ENCODE peak calls at places on chromosomes 6 and 20, in seven cellular contexts. D is right cardiac atrium; C is activated effector memory CD4-positive, alpha-beta T cell treated with Interleukin-2 at 50 U/mL for 16 hours; X is mucosa of gallbladder; T is stromal cell of bone marrow; S is CD4-positive, CD25-positive, alpha-beta regulatory T cell; V is substantia nigra. N is an unnamed sample.
A peak's percentile ranks its signal among the peaks of the same experiment; 100 is the strongest.

GRCh38 chr6:72286911-72287311 is 335.0 kb upstream of the KCNQ5 start:
- DNase-seq in C (no peak), D (no peak), X (no peak), T (peak; percentile 13), S (no peak), V (no peak), N (no peak)

GRCh38 chr6:2810092-2810671 is 31.5 kb downstream of the SERPINB1 start:
- DNase-seq in X (no peak), S (no peak), T (no peak), D (no peak), V (no peak), C (no peak), N (no peak)

GRCh38 chr6:142443102-142443501 is 141.3 kb downstream of the ADGRG6 start:
- DNase-seq in V (no peak), C (no peak), D (no peak), T (no peak), S (no peak), X (no peak), N (no peak)

GRCh38 chr20:8132632-8133587 is 844 bp downstream of the PLCB1 start:
- DNase-seq in C (no peak), V (no peak), S (no peak), T (no peak), X (peak; percentile 31), D (peak; percentile 82), N (peak; percentile 83)

GRCh38 chr20:42179768-42180167 is 561.6 kb upstream of the CHD6 start:
- DNase-seq in S (no peak), D (no peak), C (no peak), V (no peak), T (no peak), X (peak; percentile 17), N (peak; percentile 1)

GRCh38 chr6:130965657-130966056 is 97.4 kb downstream of the EPB41L2 start:
- DNase-seq in T (peak; percentile 77), C (no peak), V (no peak), D (no peak), S (no peak), X (no peak), N (no peak)

GRCh38 chr20:52972190-52972937 is at the start of gene TSHZ2:
- DNase-seq in C (peak; percentile 28), S (peak; percentile 43), X (peak; percentile 81), D (peak; percentile 78), T (peak; percentile 52), V (no peak), N (peak; percentile 82)

GRCh38 chr6:39280247-39280731 is 33.9 kb downstream of the KCNK17 start:
- DNase-seq in C (no peak), S (no peak), X (peak; percentile 62), V (no peak), T (peak; percentile 50), D (peak; percentile 68), N (no peak)

GRCh38 chr6:88492241-88492640 is 326.1 kb upstream of the CNR1 start:
- DNase-seq in V (no peak), D (no peak), S (no peak), C (no peak), T (no peak), X (no peak), N (peak; percentile 8)

N was measured in NCI-H69.